ENCODE peak calls at places on chromosomes 11 and 22, in six cellular contexts. Q is OCI-LY7, R is HCT116, C is body of pancreas, O is pancreas, Z is right atrium auricular region. X is an unnamed sample.

GRCh38 chr11:68206211-68206610 is 6.9 kb downstream of the KMT5B start:
- DNase-seq in Q (peak; percentile 77), R (peak; percentile 53), C (no peak), O (no peak), Z (no peak), X (peak; percentile 55)

GRCh38 chr11:69002101-69002742 is 10.8 kb downstream of the MRGPRF start:
- DNase-seq in Q (no peak), R (no peak), C (no peak), O (no peak), Z (no peak), X (no peak)

GRCh38 chr11:424232-424631 is 9.4 kb upstream of the SIGIRR start:
- DNase-seq in Q (no peak), R (no peak), C (no peak), O (no peak), Z (no peak), X (no peak)

GRCh38 chr11:92277871-92278270 is 53.3 kb downstream of the FAT3 start:
- DNase-seq in Q (no peak), R (no peak), C (no peak), O (no peak), Z (no peak), X (peak; percentile 40)

GRCh38 chr22:23657712-23658111 is 25.6 kb upstream of the DRICH1 start:
- DNase-seq in Q (no peak), R (no peak), C (no peak), O (no peak), Z (no peak), X (no peak)

GRCh38 chr11:89381094-89381493 is 110.1 kb downstream of the NOX4 start:
- DNase-seq in Q (no peak), R (no peak), C (no peak), O (no peak), Z (peak; percentile 67), X (peak; percentile 77)

GRCh38 chr11:79672786-79673185 is 232.0 kb upstream of the TENM4 start:
- DNase-seq in Q (no peak), R (no peak), C (no peak), O (no peak), Z (no peak), X (no peak)

GRCh38 chr11:14190992-14191773 is 167.8 kb downstream of the RRAS2 start:
- DNase-seq in Q (no peak), R (no peak), C (no peak), O (no peak), Z (no peak), X (no peak)

GRCh38 chr11:38543311-38543710 is 1945.3 kb upstream of the RAG2 start:
- DNase-seq in Q (no peak), R (no peak), C (no peak), O (no peak), Z (no peak), X (peak; percentile 4)

GRCh38 chr22:28903080-28903479 is 19.7 kb downstream of the ZNRF3 start:
- DNase-seq in Q (no peak), R (no peak), C (no peak), O (no peak), Z (peak; percentile 66), X (no peak)

GRCh38 chr11:63369165-63369970 is at the start of gene SLC22A9:
- DNase-seq in Q (no peak), R (no peak), C (peak; percentile 28), O (no peak), Z (no peak), X (no peak)

GRCh38 chr11:65401073-65401802 is 14.8 kb downstream of the FRMD8 start:
- DNase-seq in Q (no peak), R (no peak), C (no peak), O (no peak), Z (no peak), X (no peak)

GRCh38 chr11:94747136-94748110 is 20.7 kb upstream of the AMOTL1 start:
- DNase-seq in Q (no peak), R (no peak), C (no peak), O (no peak), Z (no peak), X (peak; percentile 92)

GRCh38 chr11:69293819-69294505 is at the start of gene MYEOV:
- DNase-seq in Q (peak; percentile 90), R (peak; percentile 88), C (peak; percentile 32), O (no peak), Z (no peak), X (peak; percentile 87)

GRCh38 chr11:85918910-85919794 is 64.0 kb downstream of the CCDC83 start:
- DNase-seq in Q (no peak), R (no peak), C (no peak), O (no peak), Z (no peak), X (no peak)

GRCh38 chr11:24234822-24235508 is 261.9 kb upstream of the LUZP2 start:
- DNase-seq in Q (no peak), R (no peak), C (peak; percentile 42), O (peak; percentile 17), Z (no peak), X (peak; percentile 23)

GRCh38 chr22:22909605-22910271 is 22.1 kb downstream of the IGLL5 start:
- DNase-seq in Q (no peak), R (no peak), C (no peak), O (no peak), Z (no peak), X (no peak)

GRCh38 chr11:126544311-126545056 is 189.0 kb downstream of the ST3GAL4 start:
- DNase-seq in Q (no peak), R (no peak), C (peak; percentile 17), O (no peak), Z (no peak), X (no peak)

GRCh38 chr11:40037005-40037404 is 1422.4 kb downstream of the LRRC4C start:
- DNase-seq in Q (no peak), R (no peak), C (peak; percentile 5), O (no peak), Z (no peak), X (no peak)

GRCh38 chr11:86515297-86516094 is 140.8 kb downstream of the CCDC81 start:
- DNase-seq in Q (no peak), R (no peak), C (no peak), O (no peak), Z (no peak), X (peak; percentile 86)

GRCh38 chr11:92227954-92228935 is 3.6 kb downstream of the FAT3 start:
- DNase-seq in Q (no peak), R (no peak), C (no peak), O (no peak), Z (no peak), X (no peak)

GRCh38 chr11:76799061-76799804 is 16.1 kb downstream of the TSKU start:
- DNase-seq in Q (peak; percentile 58), R (no peak), C (peak; percentile 88), O (peak; percentile 88), Z (peak; percentile 94), X (peak; percentile 85)

GRCh38 chr22:26725012-26725676 is 67.8 kb downstream of the MIAT start:
- DNase-seq in Q (no peak), R (no peak), C (no peak), O (no peak), Z (no peak), X (no peak)

GRCh38 chr22:45200862-45201511 is 37.3 kb downstream of the NUP50 start:
- DNase-seq in Q (no peak), R (no peak), C (no peak), O (no peak), Z (no peak), X (no peak)

GRCh38 chr22:41197808-41198585 is 7.1 kb upstream of the L3MBTL2 start:
- DNase-seq in Q (peak; percentile 47), R (no peak), C (peak; percentile 63), O (no peak), Z (no peak), X (no peak)

GRCh38 chr22:40588726-40589125 is 47.8 kb downstream of the MRTFA start:
- DNase-seq in Q (no peak), R (no peak), C (no peak), O (no peak), Z (no peak), X (no peak)

GRCh38 chr11:62458212-62459002 is 39.6 kb downstream of the SCGB1A1 start:
- DNase-seq in Q (no peak), R (no peak), C (no peak), O (no peak), Z (no peak), X (no peak)

GRCh38 chr11:71432761-71433647 is 15.2 kb downstream of the DHCR7 start:
- DNase-seq in Q (no peak), R (no peak), C (no peak), O (no peak), Z (no peak), X (no peak)

GRCh38 chr22:40383905-40384304 is 13.5 kb downstream of the SGSM3 start:
- DNase-seq in Q (no peak), R (no peak), C (no peak), O (no peak), Z (no peak), X (no peak)

GRCh38 chr11:127345819-127346459 is 345.4 kb upstream of the KIRREL3 start:
- DNase-seq in Q (peak; percentile 35), R (no peak), C (peak; percentile 47), O (peak; percentile 36), Z (no peak), X (peak; percentile 25)

GRCh38 chr11:11567862-11568650 is 53.7 kb downstream of the GALNT18 start:
- DNase-seq in Q (no peak), R (peak; percentile 22), C (no peak), O (no peak), Z (no peak), X (peak; percentile 53)

GRCh38 chr11:55714982-55715888 is 53.2 kb downstream of the OR4C6 start:
- DNase-seq in Q (peak; percentile 3), R (no peak), C (no peak), O (no peak), Z (no peak), X (no peak)
- TF ChIP-seq CTCF in Q (peak; percentile 74), R (peak; percentile 40), C (no peak), O (no peak), Z (no peak), X (peak; percentile 12)

GRCh38 chr11:43101113-43101512 is 210.7 kb upstream of the API5 start:
- DNase-seq in Q (no peak), R (no peak), C (no peak), O (no peak), Z (no peak), X (no peak)
- H3K27ac ChIP-seq in Q (no peak overlapping the region), R (no peak overlapping the region), C (no peak overlapping the region), O (no peak overlapping the region), Z (no peak overlapping the region), X (no peak overlapping the region)

DNA sequence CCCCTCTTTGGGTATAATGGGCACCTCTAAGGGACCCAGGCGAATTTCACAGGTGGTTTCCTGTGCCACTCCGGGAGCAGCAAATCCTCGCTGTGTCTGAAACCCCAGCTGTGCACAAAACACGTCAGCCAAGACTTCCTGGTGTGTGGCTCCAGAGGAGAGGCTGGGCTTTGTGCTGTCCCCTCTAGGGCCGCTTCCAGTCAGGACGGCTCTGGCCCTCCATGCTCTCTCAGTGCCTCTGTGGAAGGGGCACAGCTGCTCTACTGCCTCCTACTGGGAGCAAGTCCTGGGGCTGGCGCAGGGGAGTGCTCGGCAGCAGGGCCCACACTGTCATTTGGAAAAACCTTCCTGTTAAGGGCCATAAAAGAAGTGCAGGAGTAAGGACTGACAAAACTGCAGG is 23.7 kb upstream of the ARFGAP3 start:
- DNase-seq in Q (no peak), R (no peak), C (peak; percentile 74), O (peak; percentile 54), Z (no peak), X (no peak)
- TF ChIP-seq CTCF in Q (peak; percentile 57), R (peak; percentile 50), C (peak; percentile 9), O (no peak), Z (no peak), X (no peak)

DNA sequence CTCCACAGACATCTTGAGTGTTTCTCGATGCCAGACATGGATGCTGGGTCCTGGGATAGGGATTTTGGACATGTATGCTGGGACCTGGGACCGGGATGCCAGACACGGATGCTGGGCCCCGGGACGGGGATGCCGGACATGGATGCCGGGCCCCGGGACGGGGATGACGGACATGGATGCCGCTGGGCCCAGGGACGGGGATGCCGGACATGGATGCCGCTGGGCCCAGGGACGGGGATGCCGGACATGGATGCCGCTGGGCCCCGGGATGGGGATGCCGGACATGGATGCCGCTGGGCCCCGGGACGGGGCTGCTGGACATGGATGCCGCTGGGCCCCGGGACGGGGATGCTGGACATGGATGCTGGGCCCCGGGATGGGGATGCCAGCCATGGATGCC is 97.1 kb upstream of the NNMT start:
- DNase-seq in Q (no peak), R (no peak), C (no peak), O (no peak), Z (no peak), X (no peak)
- H3K27ac ChIP-seq in Q (no peak overlapping the region), R (no peak overlapping the region), C (peak overlapping the region; percentile 80), O (peak overlapping the region; percentile 85), Z (peak overlapping the region; percentile 88), X (peak overlapping the region; percentile 97)